ENCODE peak calls at places on chromosomes 16 and 17, in four cellular contexts. S, N, T and B are unnamed samples.

GRCh38 chr17:44556114-44556853 is 1.0 kb upstream of the FZD2 start:
- DNase-seq in S (no peak), N (no peak), T (peak), B (no peak)

GRCh38 chr17:83203472-83204221 is 124.2 kb downstream of the METRNL start:
- DNase-seq in S (no peak), N (peak), T (peak), B (peak)

GRCh38 chr16:66359012-66359411 is 7.5 kb upstream of the CDH5 start:
- DNase-seq in S (no peak), N (no peak), T (no peak), B (no peak)

GRCh38 chr17:56597495-56597990 is 4.0 kb downstream of the NOG start:
- DNase-seq in S (no peak), N (peak), T (no peak), B (no peak)

GRCh38 chr16:85464342-85465305 is 148.5 kb upstream of the GSE1 start:
- DNase-seq in S (no peak), N (no peak), T (no peak), B (no peak)

GRCh38 chr16:3101018-3101840 is 2.1 kb upstream of the ZSCAN10 start:
- DNase-seq in S (no peak), N (peak), T (no peak), B (peak)

GRCh38 chr17:35433075-35433894 is 985 bp upstream of the SLFN12 start:
- DNase-seq in S (peak), N (peak), T (peak), B (peak)

GRCh38 chr17:33657181-33657580 is 364.1 kb upstream of the ASIC2 start:
- DNase-seq in S (no peak), N (no peak), T (no peak), B (no peak)

GRCh38 chr17:2949469-2950044 is 113.8 kb downstream of the OR1D5 start:
- DNase-seq in S (no peak), N (no peak), T (peak), B (no peak)

GRCh38 chr16:53692146-53692545 is 11.5 kb downstream of the RPGRIP1L start:
- DNase-seq in S (no peak), N (no peak), T (no peak), B (no peak)

GRCh38 chr17:8744086-8744781 is 402 bp downstream of the CCDC42 start:
- DNase-seq in S (no peak), N (peak), T (no peak), B (no peak)

GRCh38 chr17:40399185-40399584 is 18.5 kb downstream of the TOP2A start:
- DNase-seq in S (no peak), N (no peak), T (no peak), B (no peak)

GRCh38 chr17:50871369-50871768 is 5.2 kb upstream of the TOB1 start:
- DNase-seq in S (no peak), N (peak), T (no peak), B (peak)

GRCh38 chr17:43699438-43699756 is 37.7 kb upstream of the MEOX1 start:
- DNase-seq in S (no peak), N (no peak), T (no peak), B (no peak)

GRCh38 chr16:47492428-47493357 is 31.6 kb downstream of the PHKB start:
- DNase-seq in S (peak), N (no peak), T (peak), B (no peak)

GRCh38 chr17:27586203-27586701 is 44.7 kb upstream of the LGALS9 start:
- DNase-seq in S (no peak), N (no peak), T (peak), B (no peak)

GRCh38 chr17:57465551-57465950 is 209.2 kb downstream of the MSI2 start:
- DNase-seq in S (no peak), N (no peak), T (no peak), B (no peak)